ENCODE peak calls at places on chromosomes 7 and 10, in seven cellular contexts. L, M, Q, D, X, U and B are unnamed samples.
A peak's percentile ranks its signal among the peaks of the same experiment; 100 is the strongest.

GRCh38 chr7:137992042-137992737 is 9.7 kb downstream of the CREB3L2 start:
- DNase-seq in L (no peak), M (no peak), Q (peak; percentile 75), D (no peak), X (no peak), U (peak; percentile 94), B (no peak)

GRCh38 chr7:155706376-155706775 is 61.9 kb downstream of the RBM33 start:
- DNase-seq in L (no peak), M (no peak), Q (no peak), D (no peak), X (no peak), U (no peak), B (no peak)

GRCh38 chr7:19203686-19204085 is 58.5 kb upstream of the FERD3L start:
- DNase-seq in L (no peak), M (no peak), Q (no peak), D (no peak), X (no peak), U (no peak), B (no peak)

GRCh38 chr7:102258749-102259107 is 27.9 kb upstream of the SH2B2 start:
- DNase-seq in L (no peak), M (no peak), Q (peak; percentile 28), D (peak; percentile 73), X (no peak), U (no peak), B (no peak)

GRCh38 chr10:103231047-103231551 is 14.6 kb upstream of the RPEL1 start:
- DNase-seq in L (peak; percentile 46), M (peak; percentile 80), Q (peak; percentile 97), D (no peak), X (peak; percentile 73), U (peak; percentile 98), B (peak; percentile 91)

GRCh38 chr7:151080091-151080521 is 503 bp downstream of the FASTK start:
- DNase-seq in L (no peak), M (peak; percentile 70), Q (no peak), D (peak; percentile 77), X (no peak), U (no peak), B (no peak)

GRCh38 chr10:69952801-69953200 is 99.8 kb upstream of the MACROH2A2 start:
- DNase-seq in L (no peak), M (peak; percentile 53), Q (peak; percentile 69), D (no peak), X (peak; percentile 22), U (no peak), B (no peak)

GRCh38 chr7:76262683-76263402 is 39.6 kb upstream of the HSPB1 start:
- DNase-seq in L (peak; percentile 72), M (peak; percentile 92), Q (peak; percentile 48), D (peak; percentile 88), X (peak; percentile 51), U (peak; percentile 75), B (peak; percentile 10)

GRCh38 chr10:84267503-84268126 is 22.8 kb downstream of the RGR start:
- DNase-seq in L (peak; percentile 48), M (peak; percentile 91), Q (peak; percentile 48), D (no peak), X (no peak), U (peak; percentile 56), B (no peak)

GRCh38 chr7:103996639-103997038 is 7.2 kb upstream of the RELN start:
- DNase-seq in L (no peak), M (no peak), Q (no peak), D (no peak), X (no peak), U (no peak), B (no peak)

GRCh38 chr7:25726682-25727357 is 425.2 kb upstream of the NFE2L3 start:
- DNase-seq in L (no peak), M (peak; percentile 68), Q (no peak), D (no peak), X (no peak), U (no peak), B (no peak)

GRCh38 chr7:29854257-29854938 is 48.1 kb downstream of the WIPF3 start:
- DNase-seq in L (no peak), M (peak; percentile 71), Q (peak; percentile 6), D (no peak), X (no peak), U (peak; percentile 29), B (no peak)

GRCh38 chr7:5586963-5587348 is 163.3 kb upstream of the TNRC18 start:
- DNase-seq in L (no peak), M (no peak), Q (no peak), D (peak; percentile 20), X (no peak), U (no peak), B (no peak)
- H3K4me3 ChIP-seq in L (no peak overlapping the region), M (no peak overlapping the region), Q (no peak overlapping the region), D (no peak overlapping the region), X (no peak overlapping the region), U (no peak overlapping the region), B (no peak overlapping the region)

GRCh38 chr7:36391436-36392198 is 2.0 kb downstream of the ANLN start:
- DNase-seq in L (no peak), M (no peak), Q (no peak), D (no peak), X (no peak), U (no peak), B (no peak)

GRCh38 chr7:36388423-36388822 is 1.2 kb upstream of the ANLN start:
- DNase-seq in L (no peak), M (no peak), Q (no peak), D (no peak), X (no peak), U (no peak), B (no peak)

GRCh38 chr7:36387437-36388345 is 2.0 kb upstream of the ANLN start:
- DNase-seq in L (no peak), M (no peak), Q (no peak), D (no peak), X (no peak), U (no peak), B (no peak)

GRCh38 chr7:36389371-36390198 is at the start of gene ANLN:
- DNase-seq in L (peak; percentile 94), M (peak; percentile 97), Q (peak; percentile 97), D (peak; percentile 100), X (peak; percentile 83), U (peak; percentile 96), B (peak; percentile 69)

DNA sequence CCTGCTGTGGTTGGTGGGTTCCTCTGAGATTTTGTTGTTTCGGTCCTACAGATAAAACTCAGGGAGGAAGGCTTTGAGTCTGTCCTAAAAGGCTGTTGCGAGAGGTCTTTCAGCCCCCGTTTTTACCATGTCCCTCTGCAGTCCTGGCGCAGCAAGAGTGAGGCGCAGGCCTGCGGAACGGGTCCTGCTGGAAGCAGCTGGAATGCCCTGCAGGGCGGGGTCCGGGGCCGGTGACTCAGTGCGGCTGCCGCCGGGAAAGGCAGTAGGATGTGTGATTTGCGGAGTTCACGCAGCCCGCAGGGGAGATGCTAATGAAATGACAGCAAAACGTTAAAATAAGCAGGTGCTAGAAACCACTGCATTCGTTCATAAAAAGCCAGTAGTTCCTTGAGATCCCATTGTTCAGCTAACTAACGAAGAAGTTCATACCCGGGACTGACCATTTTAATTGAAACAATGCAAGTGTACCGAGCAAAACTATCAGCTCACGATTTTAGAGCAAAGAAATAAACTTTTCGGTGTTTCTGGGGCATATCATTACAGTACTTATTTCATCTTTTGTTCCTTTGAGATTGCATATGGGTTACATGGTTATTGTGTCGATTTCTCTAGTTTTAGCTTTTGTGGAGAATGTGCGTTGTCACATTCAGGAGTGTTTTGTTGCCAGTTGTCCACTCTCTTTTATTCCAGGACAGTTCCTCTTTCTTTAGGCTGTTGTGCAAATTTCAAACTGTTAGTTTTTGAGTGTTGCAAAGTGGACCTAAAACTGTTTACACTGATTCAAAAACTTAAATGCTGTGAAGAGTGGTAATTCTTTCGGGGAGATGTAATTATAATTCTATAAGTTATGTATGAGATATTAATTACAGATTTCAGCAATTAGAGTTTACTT is 783 bp downstream of the ANLN start:
- DNase-seq in L (peak; percentile 83), M (peak; percentile 97), Q (peak; percentile 81), D (peak; percentile 90), X (peak; percentile 43), U (peak; percentile 82), B (peak; percentile 76)
- TF ChIP-seq CTCF in L (no peak), M (peak; percentile 20), Q (no peak), D (peak; percentile 9), X (no peak), U (no peak), B (no peak)

DNA sequence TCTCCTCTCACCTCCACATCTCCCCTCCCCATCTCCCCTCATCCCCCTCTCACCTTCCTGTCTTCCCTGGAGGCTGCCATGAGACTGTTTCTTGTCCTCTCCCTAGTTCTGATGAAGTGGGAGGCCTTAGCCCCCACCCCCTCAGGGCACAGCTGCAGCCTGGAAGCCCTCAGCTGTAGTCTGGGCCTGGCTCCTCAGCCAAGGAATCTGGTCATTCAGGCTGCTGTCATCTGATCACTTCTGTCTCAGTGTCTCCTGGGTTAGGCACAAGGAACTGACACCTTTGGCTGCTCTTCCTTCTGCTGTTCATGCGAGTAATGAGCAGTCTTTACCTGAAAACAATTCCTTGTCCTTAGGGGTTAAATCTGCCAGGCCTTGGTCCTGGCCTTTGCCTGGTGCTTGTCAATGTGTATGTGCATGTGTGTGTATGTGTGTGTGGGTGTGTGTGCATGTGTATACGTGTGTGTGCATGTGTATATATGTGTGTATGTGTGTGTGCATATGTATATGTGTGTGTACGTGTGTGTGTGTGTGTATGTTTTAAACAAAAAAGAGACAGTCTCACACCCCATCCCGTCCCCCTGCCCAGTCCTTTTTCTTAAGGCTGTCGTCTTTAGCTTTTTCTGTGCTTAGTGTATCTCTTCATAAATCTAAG is 153.5 kb upstream of the TMEM72 start:
- DNase-seq in L (no peak), M (no peak), Q (no peak), D (no peak), X (no peak), U (no peak), B (no peak)
- H3K4me3 ChIP-seq in L (no peak overlapping the region), M (no peak overlapping the region), Q (no peak overlapping the region), D (no peak overlapping the region), X (no peak overlapping the region), U (no peak overlapping the region), B (no peak overlapping the region)

GRCh38 chr7:55591282-55591931 is 19.1 kb upstream of the VOPP1 start:
- DNase-seq in L (no peak), M (no peak), Q (no peak), D (no peak), X (no peak), U (no peak), B (no peak)
- TF ChIP-seq CTCF in L (no peak), M (no peak), Q (no peak), D (no peak), X (no peak), U (no peak), B (no peak)